ENCODE peak calls at places on chromosomes 5 and 9, in six cellular contexts. One of them, this sample, is unnamed.

GRCh38 chr5:151222054-151222768 is 1.7 kb downstream of the CCDC69 start:
- DNase-seq in fibroblast of lung: no peak
- DNase-seq in mammary epithelial cell: no peak
- DNase-seq in PC-9: no peak
- DNase-seq in IMR-90: no peak
- DNase-seq in mesenchymal stem cell: no peak
- DNase-seq in this sample: peak; percentile 65

GRCh38 chr9:114317665-114318357 is 5.1 kb upstream of the ORM1 start:
- DNase-seq in PC-9: no peak
- DNase-seq in fibroblast of lung: peak; percentile 92
- DNase-seq in mesenchymal stem cell: peak; percentile 85
- DNase-seq in mammary epithelial cell: no peak
- DNase-seq in IMR-90: peak; percentile 85
- DNase-seq in this sample: no peak

GRCh38 chr5:158423623-158424200 is 564.8 kb upstream of the CLINT1 start:
- DNase-seq in IMR-90: peak; percentile 16
- DNase-seq in fibroblast of lung: peak; percentile 65
- DNase-seq in mesenchymal stem cell: no peak
- DNase-seq in PC-9: no peak
- DNase-seq in mammary epithelial cell: no peak
- DNase-seq in this sample: no peak

GRCh38 chr9:113614843-113615648 is 151.5 kb downstream of the RGS3 start:
- DNase-seq in mammary epithelial cell: no peak
- DNase-seq in IMR-90: peak; percentile 74
- DNase-seq in PC-9: no peak
- DNase-seq in fibroblast of lung: peak; percentile 77
- DNase-seq in mesenchymal stem cell: peak; percentile 65
- DNase-seq in this sample: no peak

GRCh38 chr5:143094087-143094511 is 309.4 kb downstream of the NR3C1 start:
- DNase-seq in PC-9: no peak
- DNase-seq in mammary epithelial cell: peak; percentile 34
- DNase-seq in fibroblast of lung: peak; percentile 20
- DNase-seq in IMR-90: peak; percentile 61
- DNase-seq in mesenchymal stem cell: peak; percentile 71
- DNase-seq in this sample: no peak

GRCh38 chr5:173864126-173865075 is 23.7 kb upstream of the CPEB4 start:
- DNase-seq in fibroblast of lung: no peak
- DNase-seq in IMR-90: no peak
- DNase-seq in PC-9: no peak
- DNase-seq in mesenchymal stem cell: no peak
- DNase-seq in mammary epithelial cell: no peak
- DNase-seq in this sample: no peak

GRCh38 chr5:74394924-74395880 is 245.3 kb downstream of the ENC1 start:
- DNase-seq in fibroblast of lung: no peak
- DNase-seq in IMR-90: no peak
- DNase-seq in mesenchymal stem cell: no peak
- DNase-seq in PC-9: peak; percentile 99
- DNase-seq in mammary epithelial cell: peak; percentile 94
- DNase-seq in this sample: no peak

GRCh38 chr9:125255781-125256391 is 5.7 kb upstream of the GAPVD1 start:
- DNase-seq in mammary epithelial cell: no peak
- DNase-seq in mesenchymal stem cell: peak; percentile 18
- DNase-seq in fibroblast of lung: peak; percentile 42
- DNase-seq in IMR-90: no peak
- DNase-seq in PC-9: no peak
- DNase-seq in this sample: peak; percentile 65

GRCh38 chr9:126676685-126677143 is 63.0 kb downstream of the LMX1B start:
- DNase-seq in fibroblast of lung: no peak
- DNase-seq in PC-9: no peak
- DNase-seq in IMR-90: no peak
- DNase-seq in mammary epithelial cell: peak; percentile 46
- DNase-seq in mesenchymal stem cell: no peak
- DNase-seq in this sample: no peak

GRCh38 chr5:132000677-132001453 is 10.6 kb downstream of the ACSL6 start:
- DNase-seq in fibroblast of lung: no peak
- DNase-seq in mammary epithelial cell: no peak
- DNase-seq in PC-9: no peak
- DNase-seq in IMR-90: no peak
- DNase-seq in mesenchymal stem cell: no peak
- DNase-seq in this sample: no peak

GRCh38 chr9:86902606-86903460 is 44.5 kb downstream of the GAS1 start:
- DNase-seq in mammary epithelial cell: no peak
- DNase-seq in PC-9: no peak
- DNase-seq in fibroblast of lung: no peak
- DNase-seq in IMR-90: no peak
- DNase-seq in mesenchymal stem cell: peak; percentile 6
- DNase-seq in this sample: no peak

GRCh38 chr5:67241326-67241725 is 44.7 kb upstream of the CD180 start:
- DNase-seq in mesenchymal stem cell: no peak
- DNase-seq in IMR-90: no peak
- DNase-seq in mammary epithelial cell: no peak
- DNase-seq in PC-9: no peak
- DNase-seq in fibroblast of lung: no peak
- DNase-seq in this sample: no peak

GRCh38 chr5:128353416-128354107 is 184.5 kb downstream of the FBN2 start:
- DNase-seq in fibroblast of lung: no peak
- DNase-seq in PC-9: no peak
- DNase-seq in IMR-90: no peak
- DNase-seq in mesenchymal stem cell: no peak
- DNase-seq in mammary epithelial cell: no peak
- DNase-seq in this sample: no peak

GRCh38 chr9:93572636-93573035 is 3.7 kb upstream of the PHF2 start:
- DNase-seq in IMR-90: no peak
- DNase-seq in mesenchymal stem cell: no peak
- DNase-seq in fibroblast of lung: no peak
- DNase-seq in mammary epithelial cell: no peak
- DNase-seq in PC-9: no peak
- DNase-seq in this sample: no peak

GRCh38 chr9:35618854-35619799 is 914 bp upstream of the CD72 start:
- DNase-seq in mesenchymal stem cell: no peak
- DNase-seq in PC-9: no peak
- DNase-seq in mammary epithelial cell: no peak
- DNase-seq in IMR-90: peak; percentile 21
- DNase-seq in fibroblast of lung: peak; percentile 51
- DNase-seq in this sample: peak; percentile 61

GRCh38 chr5:45677524-45677923 is 18.7 kb downstream of the HCN1 start:
- DNase-seq in mesenchymal stem cell: no peak
- DNase-seq in mammary epithelial cell: no peak
- DNase-seq in PC-9: no peak
- DNase-seq in fibroblast of lung: no peak
- DNase-seq in IMR-90: no peak
- DNase-seq in this sample: no peak

GRCh38 chr5:80703747-80704146 is 49.0 kb upstream of the DHFR start:
- DNase-seq in fibroblast of lung: no peak
- DNase-seq in PC-9: no peak
- DNase-seq in mammary epithelial cell: no peak
- DNase-seq in mesenchymal stem cell: no peak
- DNase-seq in IMR-90: no peak
- DNase-seq in this sample: peak; percentile 51

GRCh38 chr5:138952962-138953361 is 77.8 kb upstream of the LRRTM2 start:
- DNase-seq in mesenchymal stem cell: no peak
- DNase-seq in fibroblast of lung: no peak
- DNase-seq in PC-9: no peak
- DNase-seq in IMR-90: no peak
- DNase-seq in mammary epithelial cell: no peak
- DNase-seq in this sample: no peak

DNA sequence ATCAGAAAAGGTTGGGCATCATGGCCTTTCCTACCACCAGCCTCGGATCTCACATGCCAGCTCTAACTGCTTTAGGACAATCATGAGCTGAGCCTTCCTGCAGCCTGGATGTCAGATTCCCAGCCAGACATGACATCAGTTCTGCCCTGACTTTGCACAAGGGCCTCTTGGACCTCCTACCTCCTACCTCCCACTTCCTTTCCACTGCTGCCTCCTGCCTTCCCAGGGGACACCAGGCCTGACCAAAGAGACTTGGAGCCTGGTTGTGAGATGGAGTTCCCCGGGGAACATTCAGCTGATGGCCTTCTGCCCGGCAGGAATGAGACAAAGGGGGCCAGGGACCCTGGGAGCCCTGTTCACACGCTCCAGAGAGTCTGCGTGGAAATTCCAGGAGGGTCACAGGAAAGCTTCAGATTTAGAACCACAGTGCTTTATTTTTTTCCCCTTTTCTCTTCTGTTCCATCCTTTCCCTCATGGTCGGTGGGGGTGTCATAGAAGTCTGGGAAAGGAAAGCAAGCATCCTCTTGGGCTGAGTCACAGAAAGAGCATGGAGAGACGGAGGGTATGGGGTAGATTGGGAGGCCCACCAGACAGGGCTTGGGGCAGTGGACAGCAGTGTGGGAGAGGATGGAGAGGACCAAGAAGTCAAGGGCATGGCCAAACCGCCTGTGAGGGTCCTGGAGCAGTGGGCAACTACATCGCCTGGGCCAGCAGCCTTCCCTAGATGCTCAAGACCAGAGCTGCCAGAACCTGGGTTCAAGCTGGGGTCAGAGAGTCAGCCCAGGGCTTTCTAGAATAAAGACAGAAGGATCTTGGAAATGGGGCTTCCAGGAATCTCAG is 35.5 kb upstream of the IL17B start:
- DNase-seq in mesenchymal stem cell: peak; percentile 89
- DNase-seq in mammary epithelial cell: no peak
- DNase-seq in fibroblast of lung: peak; percentile 62
- DNase-seq in IMR-90: peak; percentile 79
- DNase-seq in PC-9: no peak
- DNase-seq in this sample: no peak
- H3K4me3 ChIP-seq in mesenchymal stem cell: no peak overlapping the region
- H3K4me3 ChIP-seq in mammary epithelial cell: no peak overlapping the region
- H3K4me3 ChIP-seq in fibroblast of lung: peak overlapping the region; percentile 6
- H3K4me3 ChIP-seq in IMR-90: no peak overlapping the region
- H3K4me3 ChIP-seq in PC-9: no peak overlapping the region
- H3K4me3 ChIP-seq in this sample: no peak overlapping the region

DNA sequence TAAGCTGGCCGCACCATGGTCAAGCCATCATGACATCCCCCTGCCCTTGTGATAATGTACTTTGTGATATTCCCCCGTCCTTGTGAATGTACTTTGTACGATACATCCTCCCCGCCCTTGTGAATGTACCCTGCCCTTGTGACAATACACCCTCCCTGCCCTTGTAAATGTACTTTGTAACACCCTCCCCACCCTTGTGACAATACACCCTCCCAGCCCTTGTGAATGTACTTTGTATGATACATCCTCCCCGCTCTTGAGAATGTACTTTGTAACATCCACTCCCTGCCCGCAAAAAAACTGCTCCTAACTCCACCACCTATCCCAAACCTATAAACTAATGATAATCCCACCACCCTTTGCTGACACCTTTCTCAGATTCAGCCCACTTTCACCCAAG is 313.8 kb downstream of the CTNND2 start:
- DNase-seq in fibroblast of lung: no peak
- DNase-seq in IMR-90: no peak
- DNase-seq in PC-9: no peak
- DNase-seq in mammary epithelial cell: no peak
- DNase-seq in mesenchymal stem cell: no peak
- DNase-seq in this sample: no peak
- H3K27me3 ChIP-seq in fibroblast of lung: no peaks in the 10 kb centered on the region
- H3K27me3 ChIP-seq in IMR-90: no peaks in the 10 kb centered on the region
- H3K27me3 ChIP-seq in PC-9: peaks cover 14% of the 10 kb centered on the region
- H3K27me3 ChIP-seq in mammary epithelial cell: no peaks in the 10 kb centered on the region
- H3K27me3 ChIP-seq in mesenchymal stem cell: no peaks in the 10 kb centered on the region
- H3K27me3 ChIP-seq in this sample: no peaks in the 10 kb centered on the region

GRCh38 chr5:98928802-98929122 is at the start of gene CHD1:
- DNase-seq in mammary epithelial cell: peak; percentile 97
- DNase-seq in fibroblast of lung: no peak
- DNase-seq in mesenchymal stem cell: peak; percentile 97
- DNase-seq in PC-9: peak; percentile 86
- DNase-seq in IMR-90: peak; percentile 94
- DNase-seq in this sample: peak; percentile 99

GRCh38 chr5:98927988-98928801 is 612 bp downstream of the CHD1 start:
- DNase-seq in mesenchymal stem cell: peak; percentile 79
- DNase-seq in PC-9: no peak
- DNase-seq in fibroblast of lung: peak; percentile 73
- DNase-seq in mammary epithelial cell: peak; percentile 57
- DNase-seq in IMR-90: peak; percentile 58
- DNase-seq in this sample: peak; percentile 72

GRCh38 chr5:98929123-98929981 is 545 bp upstream of the CHD1 start:
- DNase-seq in mammary epithelial cell: peak; percentile 97
- DNase-seq in IMR-90: peak; percentile 95
- DNase-seq in fibroblast of lung: peak; percentile 99
- DNase-seq in PC-9: peak; percentile 90
- DNase-seq in mesenchymal stem cell: peak; percentile 99
- DNase-seq in this sample: peak; percentile 95

GRCh38 chr5:98930972-98931762 is 2.4 kb upstream of the CHD1 start:
- DNase-seq in fibroblast of lung: no peak
- DNase-seq in mesenchymal stem cell: no peak
- DNase-seq in IMR-90: no peak
- DNase-seq in PC-9: no peak
- DNase-seq in mammary epithelial cell: no peak
- DNase-seq in this sample: no peak

DNA sequence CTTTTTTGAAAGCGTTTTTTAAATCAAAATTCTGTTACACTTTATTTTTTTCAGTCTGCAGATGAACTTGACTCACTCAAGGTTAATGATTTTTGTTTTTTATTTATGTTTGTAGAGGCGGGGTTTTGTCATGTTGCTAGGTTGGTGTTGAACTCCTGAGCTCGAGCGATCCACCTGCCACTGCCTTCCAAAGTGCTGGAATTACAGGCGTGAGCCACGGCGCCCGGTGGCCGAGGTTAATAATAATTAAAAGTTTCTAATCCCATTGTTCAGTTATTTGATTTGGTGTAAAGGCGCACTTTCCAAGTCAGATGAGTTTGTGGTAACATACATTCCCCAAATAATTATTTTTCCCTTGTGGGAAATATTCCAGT is 1.2 kb upstream of the CHD1 start:
- DNase-seq in mammary epithelial cell: no peak
- DNase-seq in IMR-90: no peak
- DNase-seq in mesenchymal stem cell: no peak
- DNase-seq in fibroblast of lung: no peak
- DNase-seq in PC-9: no peak
- DNase-seq in this sample: no peak
- H2AFZ ChIP-seq in mammary epithelial cell: no peak overlapping the region
- H2AFZ ChIP-seq in IMR-90: no peak overlapping the region
- H2AFZ ChIP-seq in mesenchymal stem cell: no peak overlapping the region
- H2AFZ ChIP-seq in fibroblast of lung: no peak overlapping the region
- H2AFZ ChIP-seq in PC-9: peak overlapping the region; percentile 75
- H2AFZ ChIP-seq in this sample: no peak overlapping the region

DNA sequence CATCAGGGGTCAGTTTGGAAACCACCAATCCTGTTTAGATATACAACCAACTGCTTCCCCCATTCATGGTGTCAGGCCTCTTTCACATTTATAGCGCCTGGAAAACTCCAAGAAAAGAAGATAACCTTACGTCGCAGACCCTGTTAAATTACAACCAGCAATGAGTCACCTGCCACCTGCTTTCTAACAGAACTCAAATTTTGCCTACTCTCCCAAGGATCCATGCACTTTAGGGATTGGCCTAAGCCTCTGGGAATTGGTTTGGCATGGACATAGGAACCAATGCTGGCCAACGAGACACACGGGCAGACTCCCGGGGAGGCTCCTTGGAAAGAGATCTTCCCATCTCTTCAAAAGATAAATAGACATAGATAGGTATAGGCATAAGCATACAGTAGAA is 87.0 kb downstream of the FEM1C start:
- DNase-seq in PC-9: no peak
- DNase-seq in fibroblast of lung: no peak
- DNase-seq in mesenchymal stem cell: no peak
- DNase-seq in mammary epithelial cell: no peak
- DNase-seq in IMR-90: no peak
- DNase-seq in this sample: no peak
- H3K4me3 ChIP-seq in PC-9: no peak overlapping the region
- H3K4me3 ChIP-seq in fibroblast of lung: no peak overlapping the region
- H3K4me3 ChIP-seq in mesenchymal stem cell: no peak overlapping the region
- H3K4me3 ChIP-seq in mammary epithelial cell: no peak overlapping the region
- H3K4me3 ChIP-seq in IMR-90: no peak overlapping the region
- H3K4me3 ChIP-seq in this sample: no peak overlapping the region

This sample was measured in Karpas-422.